ENCODE peak calls at places on chromosomes 2 and 18, in four cellular contexts. One of them, this sample, is unnamed.

GRCh38 chr2:43082111-43082877 is 144.1 kb downstream of the ZFP36L2 start:
- DNase-seq in MM.1S: no peak
- DNase-seq in ovary: peak; percentile 59
- DNase-seq in CD8-positive, alpha-beta T cell: no peak
- DNase-seq in this sample: no peak

GRCh38 chr2:172813314-172813888 is 77.8 kb downstream of the RAPGEF4 start:
- DNase-seq in MM.1S: no peak
- DNase-seq in CD8-positive, alpha-beta T cell: no peak
- DNase-seq in ovary: no peak
- DNase-seq in this sample: no peak

GRCh38 chr2:66985901-66986300 is 411.2 kb upstream of the ETAA1 start:
- DNase-seq in ovary: no peak
- DNase-seq in MM.1S: no peak
- DNase-seq in CD8-positive, alpha-beta T cell: no peak
- DNase-seq in this sample: no peak

GRCh38 chr18:59141294-59142068 is 1.8 kb downstream of the SEC11C start:
- DNase-seq in ovary: no peak
- DNase-seq in MM.1S: peak; percentile 87
- DNase-seq in CD8-positive, alpha-beta T cell: no peak
- DNase-seq in this sample: no peak

GRCh38 chr2:240896871-240897692 is 1.1 kb upstream of the MAB21L4 start:
- DNase-seq in CD8-positive, alpha-beta T cell: no peak
- DNase-seq in ovary: no peak
- DNase-seq in MM.1S: no peak
- DNase-seq in this sample: no peak

GRCh38 chr2:191593622-191594416 is 84.1 kb upstream of the NABP1 start:
- DNase-seq in MM.1S: no peak
- DNase-seq in ovary: no peak
- DNase-seq in CD8-positive, alpha-beta T cell: no peak
- DNase-seq in this sample: no peak

GRCh38 chr18:55513199-55513598 is 74.8 kb downstream of the TCF4 start:
- DNase-seq in CD8-positive, alpha-beta T cell: no peak
- DNase-seq in ovary: no peak
- DNase-seq in MM.1S: no peak
- DNase-seq in this sample: no peak

GRCh38 chr2:165803123-165803760 is 9.2 kb upstream of the GALNT3 start:
- DNase-seq in MM.1S: no peak
- DNase-seq in CD8-positive, alpha-beta T cell: no peak
- DNase-seq in ovary: no peak
- DNase-seq in this sample: no peak

GRCh38 chr2:83471708-83472107 is 987.4 kb downstream of the SUCLG1 start:
- DNase-seq in MM.1S: no peak
- DNase-seq in CD8-positive, alpha-beta T cell: no peak
- DNase-seq in ovary: no peak
- DNase-seq in this sample: no peak

GRCh38 chr2:209380278-209380677 is 43.6 kb upstream of the MAP2 start:
- DNase-seq in MM.1S: peak; percentile 48
- DNase-seq in ovary: no peak
- DNase-seq in CD8-positive, alpha-beta T cell: no peak
- DNase-seq in this sample: no peak

GRCh38 chr2:195694553-195694952 is 37.5 kb downstream of the SLC39A10 start:
- DNase-seq in CD8-positive, alpha-beta T cell: no peak
- DNase-seq in MM.1S: no peak
- DNase-seq in ovary: no peak
- DNase-seq in this sample: no peak

GRCh38 chr2:231124833-231125232 is at the start of gene HTR2B:
- DNase-seq in ovary: no peak
- DNase-seq in MM.1S: no peak
- DNase-seq in CD8-positive, alpha-beta T cell: no peak
- DNase-seq in this sample: peak; percentile 48

GRCh38 chr2:212421571-212422334 is 116.8 kb downstream of the ERBB4 start:
- DNase-seq in ovary: no peak
- DNase-seq in MM.1S: no peak
- DNase-seq in CD8-positive, alpha-beta T cell: no peak
- DNase-seq in this sample: no peak

GRCh38 chr2:3200420-3200939 is 177.1 kb downstream of the EIPR1 start:
- DNase-seq in CD8-positive, alpha-beta T cell: no peak
- DNase-seq in ovary: no peak
- DNase-seq in MM.1S: no peak
- DNase-seq in this sample: no peak

DNA sequence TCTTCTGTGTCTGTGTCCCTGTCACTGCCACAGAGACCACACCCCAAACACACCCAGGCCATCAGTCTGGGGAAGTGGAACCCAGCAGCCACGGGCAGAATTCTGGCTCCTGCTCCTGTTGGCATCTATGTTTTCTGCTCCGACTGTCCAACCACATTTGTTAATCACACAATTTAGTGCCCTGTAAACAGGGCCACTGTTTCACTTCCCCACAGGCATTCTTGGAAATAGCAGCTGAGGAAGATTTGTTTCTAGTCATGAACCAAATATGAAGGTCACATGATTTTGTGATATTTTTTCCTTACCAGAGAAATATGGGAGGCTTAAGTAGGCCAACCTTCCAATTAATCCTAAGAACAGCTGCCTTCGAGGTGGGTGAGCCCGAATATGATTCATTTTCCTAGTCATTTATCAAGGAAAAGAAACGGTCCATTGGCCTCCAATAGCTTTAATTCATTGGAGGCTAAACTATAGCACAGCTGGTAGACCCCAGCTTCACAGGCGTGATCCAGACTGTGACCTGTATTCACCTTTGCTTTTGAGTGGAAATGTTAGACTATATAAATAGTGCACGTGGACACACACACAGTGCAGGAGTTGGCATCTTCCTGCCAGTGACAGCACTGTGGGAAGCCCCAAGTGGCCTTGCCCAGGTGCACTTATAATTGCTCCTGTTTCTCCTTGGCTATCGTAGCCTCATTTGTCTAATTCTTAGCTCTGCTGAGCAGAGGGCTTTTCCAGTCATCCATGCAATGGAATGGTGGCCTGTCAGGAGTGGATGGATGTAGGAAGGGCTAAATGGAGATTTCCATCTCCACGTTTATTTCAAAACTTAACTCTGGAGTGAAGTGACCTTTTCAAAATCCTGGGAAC is 267.9 kb downstream of the LPIN1 start:
- DNase-seq in CD8-positive, alpha-beta T cell: no peak
- DNase-seq in MM.1S: no peak
- DNase-seq in ovary: no peak
- DNase-seq in this sample: no peak
- H3K4me1 ChIP-seq in CD8-positive, alpha-beta T cell: no peaks in the 10 kb centered on the region
- H3K4me1 ChIP-seq in MM.1S: no peaks in the 10 kb centered on the region
- H3K4me1 ChIP-seq in ovary: no peaks in the 10 kb centered on the region
- H3K4me1 ChIP-seq in this sample: no peaks in the 10 kb centered on the region

GRCh38 chr2:156317631-156318030 is 14.9 kb downstream of the NR4A2 start:
- DNase-seq in ovary: no peak
- DNase-seq in MM.1S: no peak
- DNase-seq in CD8-positive, alpha-beta T cell: no peak
- DNase-seq in this sample: no peak

GRCh38 chr2:156321243-156321904 is 11.1 kb downstream of the NR4A2 start:
- DNase-seq in CD8-positive, alpha-beta T cell: no peak
- DNase-seq in ovary: no peak
- DNase-seq in MM.1S: no peak
- DNase-seq in this sample: no peak

GRCh38 chr2:156322103-156322671 is 10.3 kb downstream of the NR4A2 start:
- DNase-seq in MM.1S: no peak
- DNase-seq in ovary: no peak
- DNase-seq in CD8-positive, alpha-beta T cell: no peak
- DNase-seq in this sample: no peak

GRCh38 chr2:156320491-156320896 is 12.0 kb downstream of the NR4A2 start:
- DNase-seq in CD8-positive, alpha-beta T cell: no peak
- DNase-seq in ovary: no peak
- DNase-seq in MM.1S: no peak
- DNase-seq in this sample: no peak

GRCh38 chr2:156319811-156320490 is 12.6 kb downstream of the NR4A2 start:
- DNase-seq in MM.1S: no peak
- DNase-seq in CD8-positive, alpha-beta T cell: no peak
- DNase-seq in ovary: no peak
- DNase-seq in this sample: no peak
- H3K4me3 ChIP-seq in MM.1S: no peak overlapping the region
- H3K4me3 ChIP-seq in CD8-positive, alpha-beta T cell: no peak overlapping the region
- H3K4me3 ChIP-seq in ovary: peak overlapping the region; percentile 22
- H3K4me3 ChIP-seq in this sample: no peak overlapping the region

DNA sequence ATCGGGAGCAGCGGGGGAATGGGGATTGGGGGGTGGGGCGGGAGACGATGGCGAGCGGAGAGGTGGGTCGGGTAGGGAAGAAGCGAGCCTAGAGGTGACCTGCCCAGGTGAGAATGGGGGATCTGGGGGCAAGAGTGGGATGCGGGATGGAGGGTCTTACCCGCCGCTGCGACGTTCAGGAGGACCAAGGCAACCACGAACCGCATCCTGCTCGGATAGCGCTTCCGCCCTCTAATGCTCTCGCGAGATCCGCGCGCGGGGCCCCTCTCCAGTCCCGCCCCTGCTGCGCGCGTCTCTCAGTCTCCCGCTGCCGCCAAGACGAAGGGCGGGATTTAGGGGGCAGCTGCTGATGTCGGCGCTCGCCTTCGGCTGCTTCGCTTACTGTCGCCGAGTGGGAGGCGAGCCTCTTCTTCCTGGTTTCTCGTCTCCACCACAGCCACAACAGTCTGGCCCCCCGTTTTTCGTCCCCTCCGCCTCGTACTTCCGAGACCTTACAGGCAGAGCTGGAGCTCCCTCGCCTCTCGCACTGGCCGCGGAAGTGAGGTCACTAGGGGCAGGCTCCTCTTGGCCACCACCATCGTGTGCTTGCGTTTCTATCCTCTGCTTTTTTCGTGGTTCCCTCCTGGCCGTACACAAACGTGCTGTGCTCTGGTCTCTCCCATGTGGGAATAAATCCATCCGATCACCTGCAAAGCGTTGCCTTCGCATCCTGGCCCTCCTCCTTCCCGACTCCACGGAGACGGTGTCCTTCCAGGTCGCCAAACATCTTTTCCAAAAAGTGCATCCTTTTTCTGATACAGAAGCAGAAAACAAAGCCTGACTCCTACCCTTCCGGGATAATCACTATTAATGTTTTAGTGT is at the start of gene TGOLN2:
- DNase-seq in MM.1S: peak; percentile 95
- DNase-seq in CD8-positive, alpha-beta T cell: peak; percentile 93
- DNase-seq in ovary: peak; percentile 91
- DNase-seq in this sample: peak; percentile 91
- H3K4me1 ChIP-seq in MM.1S: peaks cover 16% of the 10 kb centered on the region
- H3K4me1 ChIP-seq in CD8-positive, alpha-beta T cell: peaks cover 38% of the 10 kb centered on the region
- H3K4me1 ChIP-seq in ovary: peaks cover 13% of the 10 kb centered on the region
- H3K4me1 ChIP-seq in this sample: peaks cover 15% of the 10 kb centered on the region

DNA sequence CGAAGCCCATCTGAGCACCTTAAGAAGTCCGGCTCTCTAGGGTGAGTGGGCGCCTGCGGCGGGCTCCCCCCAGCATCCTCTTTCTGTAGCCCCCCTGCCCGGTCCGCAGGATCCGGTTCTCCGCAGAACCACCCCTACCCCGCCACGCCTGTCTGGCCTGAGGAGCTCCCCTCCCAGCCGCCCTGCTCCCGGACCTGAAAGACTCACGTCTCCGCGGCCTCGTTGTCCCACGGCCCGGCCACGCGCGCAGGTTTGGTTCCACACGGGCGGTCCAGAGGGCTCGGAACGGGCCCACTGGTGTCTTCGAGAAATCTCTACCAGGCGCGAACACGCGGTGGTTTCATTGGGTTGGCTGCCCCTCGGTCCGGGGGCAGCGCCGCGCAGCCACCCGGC is 237 bp downstream of the SLC39A6 start:
- DNase-seq in ovary: no peak
- DNase-seq in CD8-positive, alpha-beta T cell: no peak
- DNase-seq in MM.1S: no peak
- DNase-seq in this sample: no peak
- H3K4me3 ChIP-seq in ovary: peak overlapping the region; percentile 79
- H3K4me3 ChIP-seq in CD8-positive, alpha-beta T cell: peak overlapping the region; percentile 100
- H3K4me3 ChIP-seq in MM.1S: peak overlapping the region; percentile 96
- H3K4me3 ChIP-seq in this sample: peak overlapping the region; percentile 93

GRCh38 chr2:200308421-200309295 is 2.2 kb downstream of the SPATS2L start:
- DNase-seq in MM.1S: no peak
- DNase-seq in ovary: no peak
- DNase-seq in CD8-positive, alpha-beta T cell: no peak
- DNase-seq in this sample: peak; percentile 62

GRCh38 chr2:200310545-200310971 is 4.1 kb downstream of the SPATS2L start:
- DNase-seq in CD8-positive, alpha-beta T cell: no peak
- DNase-seq in ovary: no peak
- DNase-seq in MM.1S: no peak
- DNase-seq in this sample: no peak

GRCh38 chr2:200311139-200311538 is 4.6 kb downstream of the SPATS2L start:
- DNase-seq in CD8-positive, alpha-beta T cell: no peak
- DNase-seq in ovary: no peak
- DNase-seq in MM.1S: no peak
- DNase-seq in this sample: no peak

GRCh38 chr2:200308001-200308400 is 1.5 kb downstream of the SPATS2L start:
- DNase-seq in MM.1S: peak; percentile 8
- DNase-seq in CD8-positive, alpha-beta T cell: no peak
- DNase-seq in ovary: no peak
- DNase-seq in this sample: no peak

DNA sequence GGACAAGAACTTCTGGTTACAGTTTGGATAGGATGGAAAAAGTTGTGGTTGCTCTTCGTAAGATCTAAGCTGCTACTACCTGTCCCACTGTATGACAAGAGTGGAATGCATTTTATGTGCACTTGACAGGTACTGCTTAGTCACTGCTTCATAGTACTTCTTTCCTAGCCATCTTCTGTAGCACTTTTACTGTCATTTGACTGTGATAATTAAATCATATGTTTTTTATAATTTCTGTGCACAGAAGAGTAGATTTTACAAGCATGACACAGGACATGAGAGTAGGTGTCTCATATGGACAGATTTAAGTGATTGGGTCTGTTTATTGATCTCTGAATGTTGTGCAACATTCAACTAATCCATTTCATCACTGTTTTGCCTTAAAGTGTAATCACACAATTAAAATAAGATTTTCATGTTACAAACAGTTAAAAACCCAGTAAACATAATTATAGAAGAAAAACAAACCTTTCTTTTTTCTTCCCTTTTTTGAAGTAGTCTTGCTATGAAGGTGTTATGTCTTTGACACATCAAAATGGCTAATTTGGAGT is 2.9 kb downstream of the SPATS2L start:
- DNase-seq in MM.1S: no peak
- DNase-seq in ovary: no peak
- DNase-seq in CD8-positive, alpha-beta T cell: no peak
- DNase-seq in this sample: no peak
- H3K4me1 ChIP-seq in MM.1S: peaks cover 19% of the 10 kb centered on the region
- H3K4me1 ChIP-seq in ovary: peaks cover 8% of the 10 kb centered on the region
- H3K4me1 ChIP-seq in CD8-positive, alpha-beta T cell: peaks cover 8% of the 10 kb centered on the region
- H3K4me1 ChIP-seq in this sample: peaks cover 10% of the 10 kb centered on the region

This sample was measured in HAP-1.